ENCODE peak calls at places on chromosome 19, in ten cellular contexts. E is NCI-H748 treated with DMSO at 0.1 percent for 48 hours; P is germinal center; W is GM20000; O is NCI-H1417; D is foreskin fibroblast; R is naive thymus-derived CD8-positive, alpha-beta T cell; L is K562; K is activated T-cell treated with anti-CD3 and anti-CD28 coated beads for 1 hour; Y is amniotic stem cell. F is an unnamed sample.

GRCh38 chr19:52217576-52217975 is 27.7 kb downstream of the PPP2R1A start:
- DNase-seq in R (no peak), Y (no peak), K (no peak), O (no peak), E (no peak), D (no peak), W (no peak), P (no peak), L (peak; percentile 47), F (no peak)

GRCh38 chr19:46579286-46579944 is 21.7 kb upstream of the CALM3 start:
- DNase-seq in E (no peak), O (no peak), P (peak; percentile 63), W (peak; percentile 27), K (no peak), Y (no peak), R (no peak), L (no peak), D (no peak), F (peak; percentile 7)

GRCh38 chr19:5407356-5407755 is 47.9 kb upstream of the ZNRF4 start:
- DNase-seq in W (no peak), K (no peak), O (no peak), P (no peak), D (peak; percentile 24), L (peak; percentile 65), R (no peak), Y (no peak), E (no peak), F (peak; percentile 40)

GRCh38 chr19:1488282-1488601 is 1.9 kb downstream of the PCSK4 start:
- DNase-seq in D (no peak), L (no peak), R (no peak), P (no peak), E (no peak), Y (no peak), O (no peak), W (no peak), K (no peak), F (no peak)

GRCh38 chr19:46818812-46819211 is 30.4 kb upstream of the SLC1A5 start:
- DNase-seq in K (no peak), W (no peak), E (no peak), P (no peak), D (no peak), L (no peak), O (no peak), R (no peak), Y (no peak), F (peak; percentile 35)

GRCh38 chr19:4049432-4049831 is 17.3 kb downstream of the ZBTB7A start:
- DNase-seq in K (no peak), P (no peak), D (no peak), W (no peak), E (no peak), L (no peak), Y (no peak), O (no peak), R (no peak), F (no peak)

GRCh38 chr19:7482584-7483439 is 6.0 kb downstream of the PEX11G start:
- DNase-seq in L (peak; percentile 98), K (no peak), Y (no peak), D (peak; percentile 33), W (no peak), P (no peak), O (peak; percentile 70), R (no peak), E (peak; percentile 54), F (peak; percentile 81)

GRCh38 chr19:7520131-7521051 is 2.0 kb upstream of the MCOLN1 start:
- DNase-seq in E (no peak), P (no peak), O (no peak), W (no peak), K (no peak), Y (no peak), L (no peak), R (no peak), D (no peak), F (no peak)

GRCh38 chr19:57934820-57935665 is at the start of gene ZNF418:
- DNase-seq in E (peak; percentile 92), R (peak; percentile 33), K (peak; percentile 8), D (peak; percentile 89), O (no peak), L (no peak), W (peak; percentile 64), P (peak; percentile 67), Y (no peak), F (peak; percentile 90)

GRCh38 chr19:1754651-1755466 is 1.6 kb downstream of the ONECUT3 start:
- DNase-seq in L (no peak), O (no peak), E (no peak), K (no peak), P (no peak), R (no peak), W (no peak), D (peak; percentile 31), Y (no peak), F (no peak)

GRCh38 chr19:51090471-51090870 is 7.8 kb upstream of the KLK14 start:
- DNase-seq in D (no peak), L (no peak), O (no peak), P (no peak), K (no peak), R (no peak), E (no peak), Y (no peak), W (no peak), F (no peak)

GRCh38 chr19:5293607-5294089 is 47.0 kb downstream of the PTPRS start:
- DNase-seq in R (no peak), P (peak; percentile 69), K (no peak), E (no peak), D (peak; percentile 87), L (peak; percentile 48), W (peak; percentile 52), Y (peak; percentile 33), O (no peak), F (peak; percentile 81)

GRCh38 chr19:3404324-3405260 is 38.2 kb downstream of the NFIC start:
- DNase-seq in K (no peak), P (no peak), R (no peak), O (peak; percentile 48), W (no peak), L (no peak), Y (no peak), E (no peak), D (peak; percentile 97), F (no peak)

GRCh38 chr19:40690050-40690698 is at the start of gene NUMBL:
- DNase-seq in W (no peak), K (no peak), P (no peak), D (no peak), L (no peak), R (no peak), Y (no peak), O (no peak), E (no peak), F (no peak)

GRCh38 chr19:15871570-15871969 is 26.3 kb downstream of the CYP4F2 start:
- DNase-seq in R (no peak), P (peak; percentile 29), Y (no peak), E (no peak), L (peak; percentile 50), W (peak; percentile 44), D (no peak), K (no peak), O (no peak), F (no peak)